ENCODE peak calls at places on chromosome 13, in nine cellular contexts. One of them, this sample, is unnamed.
A peak's percentile ranks its signal among the peaks of the same experiment; 100 is the strongest.

GRCh38 chr13:36736119-36736726 is 62.4 kb downstream of the SERTM1 start:
- DNase-seq in heart right ventricle: no peak
- DNase-seq in non-pigmented ciliary epithelial cell: no peak
- DNase-seq in effector memory CD4-positive, alpha-beta T cell: no peak
- DNase-seq in lower leg skin: peak; percentile 18
- DNase-seq in activated CD4-positive, alpha-beta T cell treated with anti-CD3 and anti-CD28 coated beads, Interleukin-2, amount 50 U/mL, for 4 hours: peak; percentile 7
- DNase-seq in lung: peak; percentile 52
- DNase-seq in activated naive CD8-positive, alpha-beta T cell treated with anti-CD3 and anti-CD28 coated beads, Interleukin-2, amount 10 ng/mL, durations not matched to agents 7 days and 5 days: no peak
- DNase-seq in stimulated activated CD8-positive, alpha-beta memory T cell treated with anti-CD3 and anti-CD28 coated beads, Interleukin-7, amount 100 ng/mL, for 1 hour: no peak
- DNase-seq in this sample: no peak

GRCh38 chr13:20492036-20492435 is 33.6 kb downstream of the CRYL1 start:
- DNase-seq in activated CD4-positive, alpha-beta T cell treated with anti-CD3 and anti-CD28 coated beads, Interleukin-2, amount 50 U/mL, for 4 hours: no peak
- DNase-seq in non-pigmented ciliary epithelial cell: no peak
- DNase-seq in lung: no peak
- DNase-seq in effector memory CD4-positive, alpha-beta T cell: no peak
- DNase-seq in lower leg skin: no peak
- DNase-seq in stimulated activated CD8-positive, alpha-beta memory T cell treated with anti-CD3 and anti-CD28 coated beads, Interleukin-7, amount 100 ng/mL, for 1 hour: no peak
- DNase-seq in heart right ventricle: no peak
- DNase-seq in activated naive CD8-positive, alpha-beta T cell treated with anti-CD3 and anti-CD28 coated beads, Interleukin-2, amount 10 ng/mL, durations not matched to agents 7 days and 5 days: no peak
- DNase-seq in this sample: no peak

GRCh38 chr13:74272826-74273225 is 138.6 kb upstream of the KLF12 start:
- DNase-seq in activated CD4-positive, alpha-beta T cell treated with anti-CD3 and anti-CD28 coated beads, Interleukin-2, amount 50 U/mL, for 4 hours: no peak
- DNase-seq in non-pigmented ciliary epithelial cell: no peak
- DNase-seq in activated naive CD8-positive, alpha-beta T cell treated with anti-CD3 and anti-CD28 coated beads, Interleukin-2, amount 10 ng/mL, durations not matched to agents 7 days and 5 days: no peak
- DNase-seq in stimulated activated CD8-positive, alpha-beta memory T cell treated with anti-CD3 and anti-CD28 coated beads, Interleukin-7, amount 100 ng/mL, for 1 hour: no peak
- DNase-seq in heart right ventricle: no peak
- DNase-seq in lung: no peak
- DNase-seq in lower leg skin: no peak
- DNase-seq in effector memory CD4-positive, alpha-beta T cell: no peak
- DNase-seq in this sample: no peak

GRCh38 chr13:98482476-98483444 is 94.1 kb downstream of the STK24 start:
- DNase-seq in non-pigmented ciliary epithelial cell: no peak
- DNase-seq in lung: peak; percentile 57
- DNase-seq in activated naive CD8-positive, alpha-beta T cell treated with anti-CD3 and anti-CD28 coated beads, Interleukin-2, amount 10 ng/mL, durations not matched to agents 7 days and 5 days: no peak
- DNase-seq in lower leg skin: peak; percentile 57
- DNase-seq in effector memory CD4-positive, alpha-beta T cell: no peak
- DNase-seq in heart right ventricle: peak; percentile 80
- DNase-seq in stimulated activated CD8-positive, alpha-beta memory T cell treated with anti-CD3 and anti-CD28 coated beads, Interleukin-7, amount 100 ng/mL, for 1 hour: no peak
- DNase-seq in activated CD4-positive, alpha-beta T cell treated with anti-CD3 and anti-CD28 coated beads, Interleukin-2, amount 50 U/mL, for 4 hours: no peak
- DNase-seq in this sample: no peak

GRCh38 chr13:57629821-57630235 is 1.7 kb upstream of the PCDH17 start:
- DNase-seq in effector memory CD4-positive, alpha-beta T cell: peak; percentile 32
- DNase-seq in lung: peak; percentile 81
- DNase-seq in non-pigmented ciliary epithelial cell: no peak
- DNase-seq in stimulated activated CD8-positive, alpha-beta memory T cell treated with anti-CD3 and anti-CD28 coated beads, Interleukin-7, amount 100 ng/mL, for 1 hour: no peak
- DNase-seq in lower leg skin: peak; percentile 58
- DNase-seq in heart right ventricle: peak; percentile 90
- DNase-seq in activated naive CD8-positive, alpha-beta T cell treated with anti-CD3 and anti-CD28 coated beads, Interleukin-2, amount 10 ng/mL, durations not matched to agents 7 days and 5 days: peak; percentile 39
- DNase-seq in activated CD4-positive, alpha-beta T cell treated with anti-CD3 and anti-CD28 coated beads, Interleukin-2, amount 50 U/mL, for 4 hours: no peak
- DNase-seq in this sample: no peak

GRCh38 chr13:23673354-23673753 is 103.1 kb downstream of the TNFRSF19 start:
- DNase-seq in lower leg skin: no peak
- DNase-seq in heart right ventricle: no peak
- DNase-seq in lung: peak; percentile 36
- DNase-seq in non-pigmented ciliary epithelial cell: peak; percentile 93
- DNase-seq in activated CD4-positive, alpha-beta T cell treated with anti-CD3 and anti-CD28 coated beads, Interleukin-2, amount 50 U/mL, for 4 hours: no peak
- DNase-seq in activated naive CD8-positive, alpha-beta T cell treated with anti-CD3 and anti-CD28 coated beads, Interleukin-2, amount 10 ng/mL, durations not matched to agents 7 days and 5 days: no peak
- DNase-seq in stimulated activated CD8-positive, alpha-beta memory T cell treated with anti-CD3 and anti-CD28 coated beads, Interleukin-7, amount 100 ng/mL, for 1 hour: no peak
- DNase-seq in effector memory CD4-positive, alpha-beta T cell: no peak
- DNase-seq in this sample: no peak

GRCh38 chr13:98761126-98761978 is 8.9 kb upstream of the SLC15A1 start:
- DNase-seq in activated CD4-positive, alpha-beta T cell treated with anti-CD3 and anti-CD28 coated beads, Interleukin-2, amount 50 U/mL, for 4 hours: no peak
- DNase-seq in lower leg skin: no peak
- DNase-seq in activated naive CD8-positive, alpha-beta T cell treated with anti-CD3 and anti-CD28 coated beads, Interleukin-2, amount 10 ng/mL, durations not matched to agents 7 days and 5 days: no peak
- DNase-seq in stimulated activated CD8-positive, alpha-beta memory T cell treated with anti-CD3 and anti-CD28 coated beads, Interleukin-7, amount 100 ng/mL, for 1 hour: no peak
- DNase-seq in heart right ventricle: no peak
- DNase-seq in non-pigmented ciliary epithelial cell: no peak
- DNase-seq in lung: no peak
- DNase-seq in effector memory CD4-positive, alpha-beta T cell: no peak
- DNase-seq in this sample: peak; percentile 46

GRCh38 chr13:43537124-43537523 is 249.6 kb downstream of the ENOX1 start:
- DNase-seq in activated CD4-positive, alpha-beta T cell treated with anti-CD3 and anti-CD28 coated beads, Interleukin-2, amount 50 U/mL, for 4 hours: no peak
- DNase-seq in lung: no peak
- DNase-seq in activated naive CD8-positive, alpha-beta T cell treated with anti-CD3 and anti-CD28 coated beads, Interleukin-2, amount 10 ng/mL, durations not matched to agents 7 days and 5 days: no peak
- DNase-seq in non-pigmented ciliary epithelial cell: no peak
- DNase-seq in stimulated activated CD8-positive, alpha-beta memory T cell treated with anti-CD3 and anti-CD28 coated beads, Interleukin-7, amount 100 ng/mL, for 1 hour: no peak
- DNase-seq in heart right ventricle: no peak
- DNase-seq in lower leg skin: no peak
- DNase-seq in effector memory CD4-positive, alpha-beta T cell: no peak
- DNase-seq in this sample: no peak

GRCh38 chr13:44238011-44238421 is 135.6 kb upstream of the SERP2 start:
- DNase-seq in heart right ventricle: no peak
- DNase-seq in effector memory CD4-positive, alpha-beta T cell: no peak
- DNase-seq in non-pigmented ciliary epithelial cell: no peak
- DNase-seq in activated naive CD8-positive, alpha-beta T cell treated with anti-CD3 and anti-CD28 coated beads, Interleukin-2, amount 10 ng/mL, durations not matched to agents 7 days and 5 days: no peak
- DNase-seq in lower leg skin: no peak
- DNase-seq in stimulated activated CD8-positive, alpha-beta memory T cell treated with anti-CD3 and anti-CD28 coated beads, Interleukin-7, amount 100 ng/mL, for 1 hour: no peak
- DNase-seq in lung: no peak
- DNase-seq in activated CD4-positive, alpha-beta T cell treated with anti-CD3 and anti-CD28 coated beads, Interleukin-2, amount 50 U/mL, for 4 hours: no peak
- DNase-seq in this sample: no peak

GRCh38 chr13:103030776-103031175 is 35.4 kb downstream of the SLC10A2 start:
- DNase-seq in effector memory CD4-positive, alpha-beta T cell: no peak
- DNase-seq in heart right ventricle: no peak
- DNase-seq in activated naive CD8-positive, alpha-beta T cell treated with anti-CD3 and anti-CD28 coated beads, Interleukin-2, amount 10 ng/mL, durations not matched to agents 7 days and 5 days: no peak
- DNase-seq in activated CD4-positive, alpha-beta T cell treated with anti-CD3 and anti-CD28 coated beads, Interleukin-2, amount 50 U/mL, for 4 hours: no peak
- DNase-seq in stimulated activated CD8-positive, alpha-beta memory T cell treated with anti-CD3 and anti-CD28 coated beads, Interleukin-7, amount 100 ng/mL, for 1 hour: no peak
- DNase-seq in lung: no peak
- DNase-seq in lower leg skin: no peak
- DNase-seq in non-pigmented ciliary epithelial cell: no peak
- DNase-seq in this sample: no peak

GRCh38 chr13:99687728-99688397 is 186.6 kb downstream of the TM9SF2 start:
- DNase-seq in lower leg skin: no peak
- DNase-seq in non-pigmented ciliary epithelial cell: peak; percentile 47
- DNase-seq in heart right ventricle: no peak
- DNase-seq in effector memory CD4-positive, alpha-beta T cell: no peak
- DNase-seq in stimulated activated CD8-positive, alpha-beta memory T cell treated with anti-CD3 and anti-CD28 coated beads, Interleukin-7, amount 100 ng/mL, for 1 hour: no peak
- DNase-seq in activated naive CD8-positive, alpha-beta T cell treated with anti-CD3 and anti-CD28 coated beads, Interleukin-2, amount 10 ng/mL, durations not matched to agents 7 days and 5 days: no peak
- DNase-seq in lung: no peak
- DNase-seq in activated CD4-positive, alpha-beta T cell treated with anti-CD3 and anti-CD28 coated beads, Interleukin-2, amount 50 U/mL, for 4 hours: no peak
- DNase-seq in this sample: peak; percentile 29

GRCh38 chr13:45482571-45483173 is 17.9 kb downstream of the COG3 start:
- DNase-seq in effector memory CD4-positive, alpha-beta T cell: no peak
- DNase-seq in activated CD4-positive, alpha-beta T cell treated with anti-CD3 and anti-CD28 coated beads, Interleukin-2, amount 50 U/mL, for 4 hours: no peak
- DNase-seq in lower leg skin: no peak
- DNase-seq in lung: no peak
- DNase-seq in non-pigmented ciliary epithelial cell: no peak
- DNase-seq in activated naive CD8-positive, alpha-beta T cell treated with anti-CD3 and anti-CD28 coated beads, Interleukin-2, amount 10 ng/mL, durations not matched to agents 7 days and 5 days: no peak
- DNase-seq in stimulated activated CD8-positive, alpha-beta memory T cell treated with anti-CD3 and anti-CD28 coated beads, Interleukin-7, amount 100 ng/mL, for 1 hour: no peak
- DNase-seq in heart right ventricle: no peak
- DNase-seq in this sample: no peak

GRCh38 chr13:84237181-84237580 is 354.9 kb upstream of the SLITRK1 start:
- DNase-seq in lung: no peak
- DNase-seq in activated naive CD8-positive, alpha-beta T cell treated with anti-CD3 and anti-CD28 coated beads, Interleukin-2, amount 10 ng/mL, durations not matched to agents 7 days and 5 days: no peak
- DNase-seq in stimulated activated CD8-positive, alpha-beta memory T cell treated with anti-CD3 and anti-CD28 coated beads, Interleukin-7, amount 100 ng/mL, for 1 hour: no peak
- DNase-seq in activated CD4-positive, alpha-beta T cell treated with anti-CD3 and anti-CD28 coated beads, Interleukin-2, amount 50 U/mL, for 4 hours: no peak
- DNase-seq in heart right ventricle: no peak
- DNase-seq in lower leg skin: no peak
- DNase-seq in non-pigmented ciliary epithelial cell: no peak
- DNase-seq in effector memory CD4-positive, alpha-beta T cell: no peak
- DNase-seq in this sample: no peak

GRCh38 chr13:60679928-60680693 is 283.1 kb downstream of the TDRD3 start:
- DNase-seq in heart right ventricle: no peak
- DNase-seq in activated naive CD8-positive, alpha-beta T cell treated with anti-CD3 and anti-CD28 coated beads, Interleukin-2, amount 10 ng/mL, durations not matched to agents 7 days and 5 days: no peak
- DNase-seq in lung: no peak
- DNase-seq in non-pigmented ciliary epithelial cell: no peak
- DNase-seq in lower leg skin: no peak
- DNase-seq in effector memory CD4-positive, alpha-beta T cell: no peak
- DNase-seq in activated CD4-positive, alpha-beta T cell treated with anti-CD3 and anti-CD28 coated beads, Interleukin-2, amount 50 U/mL, for 4 hours: no peak
- DNase-seq in stimulated activated CD8-positive, alpha-beta memory T cell treated with anti-CD3 and anti-CD28 coated beads, Interleukin-7, amount 100 ng/mL, for 1 hour: no peak
- DNase-seq in this sample: no peak

GRCh38 chr13:105806335-105806920 is 729.0 kb downstream of the EFNB2 start:
- DNase-seq in lung: no peak
- DNase-seq in heart right ventricle: no peak
- DNase-seq in activated CD4-positive, alpha-beta T cell treated with anti-CD3 and anti-CD28 coated beads, Interleukin-2, amount 50 U/mL, for 4 hours: no peak
- DNase-seq in effector memory CD4-positive, alpha-beta T cell: no peak
- DNase-seq in non-pigmented ciliary epithelial cell: peak; percentile 22
- DNase-seq in lower leg skin: no peak
- DNase-seq in activated naive CD8-positive, alpha-beta T cell treated with anti-CD3 and anti-CD28 coated beads, Interleukin-2, amount 10 ng/mL, durations not matched to agents 7 days and 5 days: no peak
- DNase-seq in stimulated activated CD8-positive, alpha-beta memory T cell treated with anti-CD3 and anti-CD28 coated beads, Interleukin-7, amount 100 ng/mL, for 1 hour: no peak
- DNase-seq in this sample: no peak

GRCh38 chr13:29156136-29156535 is 336.0 kb downstream of the MTUS2 start:
- DNase-seq in non-pigmented ciliary epithelial cell: no peak
- DNase-seq in effector memory CD4-positive, alpha-beta T cell: no peak
- DNase-seq in lower leg skin: no peak
- DNase-seq in stimulated activated CD8-positive, alpha-beta memory T cell treated with anti-CD3 and anti-CD28 coated beads, Interleukin-7, amount 100 ng/mL, for 1 hour: no peak
- DNase-seq in heart right ventricle: no peak
- DNase-seq in activated CD4-positive, alpha-beta T cell treated with anti-CD3 and anti-CD28 coated beads, Interleukin-2, amount 50 U/mL, for 4 hours: no peak
- DNase-seq in activated naive CD8-positive, alpha-beta T cell treated with anti-CD3 and anti-CD28 coated beads, Interleukin-2, amount 10 ng/mL, durations not matched to agents 7 days and 5 days: no peak
- DNase-seq in lung: no peak
- DNase-seq in this sample: no peak

GRCh38 chr13:30481241-30481760 is 15.6 kb upstream of the HMGB1 start:
- DNase-seq in activated naive CD8-positive, alpha-beta T cell treated with anti-CD3 and anti-CD28 coated beads, Interleukin-2, amount 10 ng/mL, durations not matched to agents 7 days and 5 days: no peak
- DNase-seq in heart right ventricle: no peak
- DNase-seq in stimulated activated CD8-positive, alpha-beta memory T cell treated with anti-CD3 and anti-CD28 coated beads, Interleukin-7, amount 100 ng/mL, for 1 hour: no peak
- DNase-seq in lower leg skin: no peak
- DNase-seq in activated CD4-positive, alpha-beta T cell treated with anti-CD3 and anti-CD28 coated beads, Interleukin-2, amount 50 U/mL, for 4 hours: no peak
- DNase-seq in lung: no peak
- DNase-seq in effector memory CD4-positive, alpha-beta T cell: no peak
- DNase-seq in non-pigmented ciliary epithelial cell: no peak
- DNase-seq in this sample: no peak

GRCh38 chr13:44237276-44237767 is 136.3 kb upstream of the SERP2 start:
- DNase-seq in lung: peak; percentile 60
- DNase-seq in activated naive CD8-positive, alpha-beta T cell treated with anti-CD3 and anti-CD28 coated beads, Interleukin-2, amount 10 ng/mL, durations not matched to agents 7 days and 5 days: no peak
- DNase-seq in non-pigmented ciliary epithelial cell: peak; percentile 80
- DNase-seq in stimulated activated CD8-positive, alpha-beta memory T cell treated with anti-CD3 and anti-CD28 coated beads, Interleukin-7, amount 100 ng/mL, for 1 hour: no peak
- DNase-seq in activated CD4-positive, alpha-beta T cell treated with anti-CD3 and anti-CD28 coated beads, Interleukin-2, amount 50 U/mL, for 4 hours: no peak
- DNase-seq in lower leg skin: peak; percentile 89
- DNase-seq in effector memory CD4-positive, alpha-beta T cell: no peak
- DNase-seq in heart right ventricle: peak; percentile 32
- DNase-seq in this sample: peak; percentile 72

GRCh38 chr13:112183544-112184145 is 116.7 kb downstream of the SOX1 start:
- DNase-seq in lower leg skin: no peak
- DNase-seq in effector memory CD4-positive, alpha-beta T cell: no peak
- DNase-seq in non-pigmented ciliary epithelial cell: no peak
- DNase-seq in activated naive CD8-positive, alpha-beta T cell treated with anti-CD3 and anti-CD28 coated beads, Interleukin-2, amount 10 ng/mL, durations not matched to agents 7 days and 5 days: no peak
- DNase-seq in stimulated activated CD8-positive, alpha-beta memory T cell treated with anti-CD3 and anti-CD28 coated beads, Interleukin-7, amount 100 ng/mL, for 1 hour: no peak
- DNase-seq in lung: no peak
- DNase-seq in heart right ventricle: no peak
- DNase-seq in activated CD4-positive, alpha-beta T cell treated with anti-CD3 and anti-CD28 coated beads, Interleukin-2, amount 50 U/mL, for 4 hours: no peak
- DNase-seq in this sample: no peak

GRCh38 chr13:52644108-52644507 is 1.9 kb downstream of the HNRNPA1L2 start:
- DNase-seq in effector memory CD4-positive, alpha-beta T cell: no peak
- DNase-seq in stimulated activated CD8-positive, alpha-beta memory T cell treated with anti-CD3 and anti-CD28 coated beads, Interleukin-7, amount 100 ng/mL, for 1 hour: no peak
- DNase-seq in lower leg skin: no peak
- DNase-seq in activated naive CD8-positive, alpha-beta T cell treated with anti-CD3 and anti-CD28 coated beads, Interleukin-2, amount 10 ng/mL, durations not matched to agents 7 days and 5 days: no peak
- DNase-seq in activated CD4-positive, alpha-beta T cell treated with anti-CD3 and anti-CD28 coated beads, Interleukin-2, amount 50 U/mL, for 4 hours: no peak
- DNase-seq in heart right ventricle: no peak
- DNase-seq in non-pigmented ciliary epithelial cell: no peak
- DNase-seq in lung: no peak
- DNase-seq in this sample: no peak

GRCh38 chr13:111877906-111878305 is 189.0 kb upstream of the SOX1 start:
- DNase-seq in heart right ventricle: no peak
- DNase-seq in activated naive CD8-positive, alpha-beta T cell treated with anti-CD3 and anti-CD28 coated beads, Interleukin-2, amount 10 ng/mL, durations not matched to agents 7 days and 5 days: no peak
- DNase-seq in lung: no peak
- DNase-seq in stimulated activated CD8-positive, alpha-beta memory T cell treated with anti-CD3 and anti-CD28 coated beads, Interleukin-7, amount 100 ng/mL, for 1 hour: no peak
- DNase-seq in non-pigmented ciliary epithelial cell: no peak
- DNase-seq in activated CD4-positive, alpha-beta T cell treated with anti-CD3 and anti-CD28 coated beads, Interleukin-2, amount 50 U/mL, for 4 hours: no peak
- DNase-seq in lower leg skin: no peak
- DNase-seq in effector memory CD4-positive, alpha-beta T cell: no peak
- DNase-seq in this sample: no peak

GRCh38 chr13:99540530-99540929 is 39.3 kb downstream of the TM9SF2 start:
- DNase-seq in lower leg skin: no peak
- DNase-seq in heart right ventricle: no peak
- DNase-seq in effector memory CD4-positive, alpha-beta T cell: no peak
- DNase-seq in non-pigmented ciliary epithelial cell: no peak
- DNase-seq in lung: no peak
- DNase-seq in stimulated activated CD8-positive, alpha-beta memory T cell treated with anti-CD3 and anti-CD28 coated beads, Interleukin-7, amount 100 ng/mL, for 1 hour: no peak
- DNase-seq in activated CD4-positive, alpha-beta T cell treated with anti-CD3 and anti-CD28 coated beads, Interleukin-2, amount 50 U/mL, for 4 hours: no peak
- DNase-seq in activated naive CD8-positive, alpha-beta T cell treated with anti-CD3 and anti-CD28 coated beads, Interleukin-2, amount 10 ng/mL, durations not matched to agents 7 days and 5 days: no peak
- DNase-seq in this sample: no peak

GRCh38 chr13:21009036-21009435 is 52.4 kb downstream of the LATS2 start:
- DNase-seq in heart right ventricle: no peak
- DNase-seq in effector memory CD4-positive, alpha-beta T cell: no peak
- DNase-seq in non-pigmented ciliary epithelial cell: no peak
- DNase-seq in lung: no peak
- DNase-seq in activated CD4-positive, alpha-beta T cell treated with anti-CD3 and anti-CD28 coated beads, Interleukin-2, amount 50 U/mL, for 4 hours: no peak
- DNase-seq in activated naive CD8-positive, alpha-beta T cell treated with anti-CD3 and anti-CD28 coated beads, Interleukin-2, amount 10 ng/mL, durations not matched to agents 7 days and 5 days: no peak
- DNase-seq in stimulated activated CD8-positive, alpha-beta memory T cell treated with anti-CD3 and anti-CD28 coated beads, Interleukin-7, amount 100 ng/mL, for 1 hour: no peak
- DNase-seq in lower leg skin: no peak
- DNase-seq in this sample: no peak

GRCh38 chr13:113437408-113438010 is 15.8 kb downstream of the ADPRHL1 start:
- DNase-seq in lower leg skin: no peak
- DNase-seq in activated CD4-positive, alpha-beta T cell treated with anti-CD3 and anti-CD28 coated beads, Interleukin-2, amount 50 U/mL, for 4 hours: no peak
- DNase-seq in lung: no peak
- DNase-seq in activated naive CD8-positive, alpha-beta T cell treated with anti-CD3 and anti-CD28 coated beads, Interleukin-2, amount 10 ng/mL, durations not matched to agents 7 days and 5 days: no peak
- DNase-seq in heart right ventricle: no peak
- DNase-seq in stimulated activated CD8-positive, alpha-beta memory T cell treated with anti-CD3 and anti-CD28 coated beads, Interleukin-7, amount 100 ng/mL, for 1 hour: no peak
- DNase-seq in effector memory CD4-positive, alpha-beta T cell: no peak
- DNase-seq in non-pigmented ciliary epithelial cell: no peak
- DNase-seq in this sample: no peak

GRCh38 chr13:95704510-95704909 is 27.6 kb downstream of the DNAJC3 start:
- DNase-seq in lower leg skin: no peak
- DNase-seq in activated naive CD8-positive, alpha-beta T cell treated with anti-CD3 and anti-CD28 coated beads, Interleukin-2, amount 10 ng/mL, durations not matched to agents 7 days and 5 days: no peak
- DNase-seq in lung: no peak
- DNase-seq in effector memory CD4-positive, alpha-beta T cell: no peak
- DNase-seq in non-pigmented ciliary epithelial cell: no peak
- DNase-seq in stimulated activated CD8-positive, alpha-beta memory T cell treated with anti-CD3 and anti-CD28 coated beads, Interleukin-7, amount 100 ng/mL, for 1 hour: no peak
- DNase-seq in activated CD4-positive, alpha-beta T cell treated with anti-CD3 and anti-CD28 coated beads, Interleukin-2, amount 50 U/mL, for 4 hours: no peak
- DNase-seq in heart right ventricle: no peak
- DNase-seq in this sample: no peak

GRCh38 chr13:44768233-44768632 is 192.1 kb upstream of the TSC22D1 start:
- DNase-seq in non-pigmented ciliary epithelial cell: no peak
- DNase-seq in activated CD4-positive, alpha-beta T cell treated with anti-CD3 and anti-CD28 coated beads, Interleukin-2, amount 50 U/mL, for 4 hours: peak; percentile 21
- DNase-seq in stimulated activated CD8-positive, alpha-beta memory T cell treated with anti-CD3 and anti-CD28 coated beads, Interleukin-7, amount 100 ng/mL, for 1 hour: no peak
- DNase-seq in lung: no peak
- DNase-seq in activated naive CD8-positive, alpha-beta T cell treated with anti-CD3 and anti-CD28 coated beads, Interleukin-2, amount 10 ng/mL, durations not matched to agents 7 days and 5 days: no peak
- DNase-seq in effector memory CD4-positive, alpha-beta T cell: no peak
- DNase-seq in heart right ventricle: no peak
- DNase-seq in lower leg skin: no peak
- DNase-seq in this sample: no peak

GRCh38 chr13:36098080-36098479 is 33.1 kb downstream of the DCLK1 start:
- DNase-seq in activated CD4-positive, alpha-beta T cell treated with anti-CD3 and anti-CD28 coated beads, Interleukin-2, amount 50 U/mL, for 4 hours: no peak
- DNase-seq in activated naive CD8-positive, alpha-beta T cell treated with anti-CD3 and anti-CD28 coated beads, Interleukin-2, amount 10 ng/mL, durations not matched to agents 7 days and 5 days: no peak
- DNase-seq in stimulated activated CD8-positive, alpha-beta memory T cell treated with anti-CD3 and anti-CD28 coated beads, Interleukin-7, amount 100 ng/mL, for 1 hour: no peak
- DNase-seq in heart right ventricle: no peak
- DNase-seq in lower leg skin: no peak
- DNase-seq in effector memory CD4-positive, alpha-beta T cell: no peak
- DNase-seq in lung: no peak
- DNase-seq in non-pigmented ciliary epithelial cell: no peak
- DNase-seq in this sample: no peak

GRCh38 chr13:78657699-78658629 is 991 bp downstream of the OBI1 start:
- DNase-seq in stimulated activated CD8-positive, alpha-beta memory T cell treated with anti-CD3 and anti-CD28 coated beads, Interleukin-7, amount 100 ng/mL, for 1 hour: no peak
- DNase-seq in non-pigmented ciliary epithelial cell: no peak
- DNase-seq in effector memory CD4-positive, alpha-beta T cell: no peak
- DNase-seq in activated naive CD8-positive, alpha-beta T cell treated with anti-CD3 and anti-CD28 coated beads, Interleukin-2, amount 10 ng/mL, durations not matched to agents 7 days and 5 days: no peak
- DNase-seq in heart right ventricle: no peak
- DNase-seq in activated CD4-positive, alpha-beta T cell treated with anti-CD3 and anti-CD28 coated beads, Interleukin-2, amount 50 U/mL, for 4 hours: no peak
- DNase-seq in lower leg skin: no peak
- DNase-seq in lung: no peak
- DNase-seq in this sample: no peak

GRCh38 chr13:46170687-46171086 is 11.3 kb downstream of the LCP1 start:
- DNase-seq in lower leg skin: no peak
- DNase-seq in activated CD4-positive, alpha-beta T cell treated with anti-CD3 and anti-CD28 coated beads, Interleukin-2, amount 50 U/mL, for 4 hours: no peak
- DNase-seq in lung: no peak
- DNase-seq in effector memory CD4-positive, alpha-beta T cell: peak; percentile 34
- DNase-seq in stimulated activated CD8-positive, alpha-beta memory T cell treated with anti-CD3 and anti-CD28 coated beads, Interleukin-7, amount 100 ng/mL, for 1 hour: no peak
- DNase-seq in non-pigmented ciliary epithelial cell: no peak
- DNase-seq in activated naive CD8-positive, alpha-beta T cell treated with anti-CD3 and anti-CD28 coated beads, Interleukin-2, amount 10 ng/mL, durations not matched to agents 7 days and 5 days: no peak
- DNase-seq in heart right ventricle: no peak
- DNase-seq in this sample: no peak

GRCh38 chr13:113584205-113584869 is at the start of gene TFDP1:
- DNase-seq in activated naive CD8-positive, alpha-beta T cell treated with anti-CD3 and anti-CD28 coated beads, Interleukin-2, amount 10 ng/mL, durations not matched to agents 7 days and 5 days: peak; percentile 93
- DNase-seq in heart right ventricle: peak; percentile 79
- DNase-seq in stimulated activated CD8-positive, alpha-beta memory T cell treated with anti-CD3 and anti-CD28 coated beads, Interleukin-7, amount 100 ng/mL, for 1 hour: no peak
- DNase-seq in non-pigmented ciliary epithelial cell: peak; percentile 10
- DNase-seq in lung: peak; percentile 67
- DNase-seq in lower leg skin: no peak
- DNase-seq in effector memory CD4-positive, alpha-beta T cell: peak; percentile 37
- DNase-seq in activated CD4-positive, alpha-beta T cell treated with anti-CD3 and anti-CD28 coated beads, Interleukin-2, amount 50 U/mL, for 4 hours: peak; percentile 35
- DNase-seq in this sample: no peak

GRCh38 chr13:21443171-21443570 is 15.9 kb downstream of the ZDHHC20 start:
- DNase-seq in activated naive CD8-positive, alpha-beta T cell treated with anti-CD3 and anti-CD28 coated beads, Interleukin-2, amount 10 ng/mL, durations not matched to agents 7 days and 5 days: no peak
- DNase-seq in lower leg skin: no peak
- DNase-seq in effector memory CD4-positive, alpha-beta T cell: no peak
- DNase-seq in lung: no peak
- DNase-seq in non-pigmented ciliary epithelial cell: no peak
- DNase-seq in heart right ventricle: no peak
- DNase-seq in stimulated activated CD8-positive, alpha-beta memory T cell treated with anti-CD3 and anti-CD28 coated beads, Interleukin-7, amount 100 ng/mL, for 1 hour: no peak
- DNase-seq in activated CD4-positive, alpha-beta T cell treated with anti-CD3 and anti-CD28 coated beads, Interleukin-2, amount 50 U/mL, for 4 hours: no peak
- DNase-seq in this sample: no peak